ENCODE peak calls at places on chromosomes 2 and 18, in eight cellular contexts. P is heart right ventricle; L is left cardiac atrium; D is left lung; B is effector memory CD8-positive, alpha-beta T cell; A is IMR-90; S is sciatic nerve; R is GM12878. E is an unnamed sample.

GRCh38 chr18:8858888-8859511 is 153.6 kb downstream of the MTCL1 start:
- ATAC-seq in L (peak; percentile 67), B (no peak), S (peak; percentile 76), A (peak; percentile 89), P (no peak), D (peak; percentile 87), R (no peak), E (peak; percentile 95)

GRCh38 chr2:43129676-43130547 is 96.5 kb downstream of the ZFP36L2 start:
- ATAC-seq in S (peak; percentile 39), D (peak; percentile 18), R (no peak), B (peak; percentile 5), L (peak; percentile 48), A (no peak), P (peak; percentile 33), E (no peak)

GRCh38 chr2:69505710-69506109 is 68.5 kb upstream of the NFU1 start:
- ATAC-seq in B (no peak), L (no peak), D (peak; percentile 24), S (no peak), A (no peak), P (no peak), R (no peak), E (no peak)

GRCh38 chr2:189252991-189253680 is 73.6 kb upstream of the COL5A2 start:
- ATAC-seq in L (no peak), B (no peak), D (no peak), P (no peak), R (no peak), S (no peak), A (no peak), E (no peak)

GRCh38 chr2:44934521-44934961 is 7.0 kb upstream of the SIX3 start:
- ATAC-seq in L (no peak), D (no peak), S (no peak), R (no peak), A (no peak), P (no peak), B (no peak), E (no peak)

GRCh38 chr18:21991081-21991534 is 178.3 kb upstream of the GATA6 start:
- ATAC-seq in A (no peak), B (no peak), D (peak; percentile 80), S (no peak), L (no peak), R (no peak), P (no peak), E (no peak)

GRCh38 chr2:147100406-147101035 is 744.3 kb upstream of the ACVR2A start:
- ATAC-seq in A (no peak), D (no peak), B (no peak), L (no peak), R (no peak), S (no peak), P (no peak), E (peak; percentile 23)

GRCh38 chr2:24409166-24409565 is 48.8 kb upstream of the ITSN2 start:
- ATAC-seq in P (no peak), L (no peak), S (no peak), R (no peak), A (no peak), B (no peak), D (no peak), E (no peak)

GRCh38 chr2:28247747-28248146 is 144.9 kb upstream of the FOSL2 start:
- ATAC-seq in D (no peak), R (no peak), S (no peak), B (no peak), A (no peak), P (peak; percentile 35), L (no peak), E (no peak)

GRCh38 chr2:28408764-28409599 is 16.3 kb downstream of the FOSL2 start:
- ATAC-seq in R (no peak), B (peak; percentile 63), A (no peak), S (no peak), D (peak; percentile 30), L (peak; percentile 16), P (peak; percentile 4), E (peak; percentile 68)

GRCh38 chr18:12398625-12399024 is 9.1 kb upstream of the PRELID3A start:
- ATAC-seq in S (no peak), R (no peak), A (no peak), P (no peak), L (no peak), D (no peak), B (no peak), E (no peak)

GRCh38 chr2:74806355-74806839 is 27.5 kb upstream of the HK2 start:
- ATAC-seq in L (no peak), A (no peak), B (no peak), P (no peak), D (no peak), R (no peak), S (no peak), E (peak; percentile 37)

GRCh38 chr2:218896501-218897393 is 16.1 kb downstream of the WNT10A start:
- ATAC-seq in L (peak; percentile 16), P (no peak), R (peak; percentile 62), A (no peak), S (peak; percentile 75), D (peak; percentile 30), B (peak; percentile 63), E (peak; percentile 6)

GRCh38 chr2:152740743-152741328 is 22.4 kb downstream of the ARL6IP6 start:
- ATAC-seq in P (no peak), R (peak; percentile 86), D (peak; percentile 86), B (peak; percentile 89), L (peak; percentile 44), A (peak; percentile 85), S (no peak), E (peak; percentile 71)

GRCh38 chr2:53515435-53516332 is 251.9 kb upstream of the CHAC2 start:
- ATAC-seq in B (no peak), D (peak; percentile 68), P (no peak), L (no peak), S (peak; percentile 49), R (peak; percentile 25), A (no peak), E (no peak)

GRCh38 chr2:164778723-164779122 is 62.9 kb downstream of the COBLL1 start:
- ATAC-seq in B (no peak), R (no peak), A (no peak), P (no peak), S (no peak), L (no peak), D (no peak), E (no peak)

GRCh38 chr2:38997784-38998183 is 108.1 kb downstream of the ARHGEF33 start:
- ATAC-seq in B (no peak), A (peak; percentile 96), P (no peak), L (no peak), R (no peak), D (peak; percentile 91), S (peak; percentile 85), E (peak; percentile 94)

GRCh38 chr2:218577482-218578220 is 9.0 kb downstream of the CNOT9 start:
- ATAC-seq in S (no peak), B (no peak), R (peak; percentile 17), A (no peak), P (peak; percentile 81), D (peak; percentile 79), L (no peak), E (no peak)

GRCh38 chr18:63320690-63321265 is 1.2 kb upstream of the BCL2 start:
- ATAC-seq in A (no peak), B (peak; percentile 1), R (peak; percentile 27), S (peak; percentile 32), P (peak; percentile 21), D (peak; percentile 32), L (peak; percentile 13), E (peak; percentile 49)

GRCh38 chr2:101981066-101981465 is 10.7 kb upstream of the IL1R2 start:
- ATAC-seq in R (no peak), P (no peak), B (no peak), A (no peak), L (no peak), S (no peak), D (no peak), E (no peak)

GRCh38 chr2:145199052-145199451 is 679.1 kb upstream of the ZEB2 start:
- ATAC-seq in S (no peak), L (no peak), D (no peak), R (no peak), A (no peak), P (peak; percentile 57), B (no peak), E (no peak)

GRCh38 chr2:25939257-25939668 is 43.0 kb downstream of the KIF3C start:
- ATAC-seq in P (peak; percentile 15), B (no peak), S (no peak), L (no peak), R (no peak), A (no peak), D (no peak), E (no peak)

GRCh38 chr2:234968633-234969328 is 17.0 kb downstream of the SH3BP4 start:
- ATAC-seq in P (no peak), A (no peak), L (no peak), R (no peak), S (peak; percentile 7), D (no peak), B (no peak), E (no peak)

GRCh38 chr2:10493636-10494281 is 45.6 kb upstream of the ODC1 start:
- ATAC-seq in S (no peak), D (peak; percentile 74), L (peak; percentile 50), P (peak; percentile 22), R (peak; percentile 99), A (peak; percentile 78), B (peak; percentile 91), E (peak; percentile 91)

GRCh38 chr2:219060821-219061791 is at the start of gene IHH:
- ATAC-seq in B (peak; percentile 33), R (no peak), S (no peak), P (no peak), D (peak; percentile 11), L (no peak), A (peak; percentile 4), E (peak; percentile 50)

GRCh38 chr2:60838481-60838880 is 42.9 kb upstream of the REL start:
- ATAC-seq in R (no peak), D (no peak), P (no peak), B (no peak), L (no peak), A (no peak), S (no peak), E (no peak)

GRCh38 chr2:131153529-131153928 is 48.4 kb downstream of the PLEKHB2 start:
- ATAC-seq in R (peak; percentile 15), P (no peak), D (no peak), B (no peak), S (no peak), A (peak; percentile 11), L (no peak), E (peak; percentile 30)

E was measured in esophagus mucosa.